ENCODE peak calls at places on chromosome 21, in four cellular contexts. P is body of pancreas; T is activated T-cell treated with anti-CD3 and anti-CD28 coated beads, Interleukin-2, amount 50 U/mL, for 72 hours; W is CD4-positive, CD25-positive, alpha-beta regulatory T cell. A is an unnamed sample.

GRCh38 chr21:33936221-33937038 is 20.8 kb upstream of the ATP5PO start:
- ATAC-seq in P (no peak), W (peak), T (peak), A (no peak)

GRCh38 chr21:33655591-33656221 is 13.4 kb downstream of the ITSN1 start:
- ATAC-seq in W (no peak), P (peak), T (no peak), A (peak)

GRCh38 chr21:37408464-37409193 is 42.1 kb downstream of the DYRK1A start:
- ATAC-seq in T (peak), P (no peak), W (no peak), A (no peak)

GRCh38 chr21:15468368-15468767 is 261.4 kb upstream of the USP25 start:
- ATAC-seq in T (no peak), W (no peak), P (no peak), A (no peak)

GRCh38 chr21:15425049-15425448 is 304.7 kb upstream of the USP25 start:
- ATAC-seq in T (peak), P (no peak), W (peak), A (no peak)

GRCh38 chr21:15472108-15472507 is 257.7 kb upstream of the USP25 start:
- ATAC-seq in T (no peak), W (no peak), P (no peak), A (no peak)

GRCh38 chr21:42319851-42320602 is 4.8 kb upstream of the TFF3 start:
- ATAC-seq in T (no peak), P (no peak), W (no peak), A (no peak)

GRCh38 chr21:29347274-29347681 is 48.6 kb downstream of the BACH1 start:
- ATAC-seq in P (no peak), W (no peak), T (no peak), A (no peak)

GRCh38 chr21:30646904-30647303 is 4.2 kb downstream of the KRTAP20-3 start:
- ATAC-seq in W (no peak), P (no peak), T (no peak), A (no peak)

GRCh38 chr21:34061983-34062382 is 11.4 kb upstream of the MRPS6 start:
- ATAC-seq in T (no peak), W (no peak), P (no peak), A (peak)

GRCh38 chr21:34306246-34306645 is 57.6 kb upstream of the KCNE2 start:
- ATAC-seq in W (no peak), P (no peak), T (no peak), A (peak)

GRCh38 chr21:34808569-34809204 is 139.9 kb downstream of the CLIC6 start:
- ATAC-seq in P (no peak), T (no peak), W (no peak), A (peak)

GRCh38 chr21:22554690-22555316 is 1556.6 kb downstream of the NCAM2 start:
- ATAC-seq in W (no peak), T (no peak), P (no peak), A (no peak)

GRCh38 chr21:29403922-29404538 is 105.3 kb downstream of the BACH1 start:
- ATAC-seq in T (no peak), W (no peak), P (no peak), A (no peak)

GRCh38 chr21:44054710-44055109 is 42.6 kb downstream of the TRAPPC10 start:
- ATAC-seq in P (no peak), T (no peak), W (no peak), A (no peak)

GRCh38 chr21:22728091-22728490 is 1729.9 kb downstream of the NCAM2 start:
- ATAC-seq in W (no peak), P (no peak), T (no peak), A (no peak)

GRCh38 chr21:35139382-35139715 is 90.2 kb upstream of the RUNX1 start:
- ATAC-seq in W (no peak), P (no peak), T (peak), A (no peak)

GRCh38 chr21:41865002-41865777 is 14.0 kb downstream of the PRDM15 start:
- ATAC-seq in P (no peak), W (no peak), T (peak), A (no peak)

GRCh38 chr21:43193088-43193650 is 24.4 kb downstream of the CRYAA start:
- ATAC-seq in P (no peak), T (no peak), W (no peak), A (no peak)